ENCODE peak calls at places on chromosomes 5 and 9, in seven cellular contexts. A, I, O, V, J, Z and M are unnamed samples.

GRCh38 chr9:98219794-98220370 is 27.4 kb upstream of the CORO2A start:
- DNase-seq in V (no peak), I (no peak), A (no peak), J (no peak), Z (no peak), O (no peak), M (no peak)

GRCh38 chr5:141484499-141485304 is at the start of gene PCDHGC4:
- DNase-seq in O (no peak), J (peak), I (no peak), V (no peak), Z (no peak), A (no peak), M (no peak)

GRCh38 chr5:308672-309271 is 12.7 kb upstream of the AHRR start:
- DNase-seq in A (no peak), V (no peak), O (peak), I (peak), J (no peak), Z (no peak), M (no peak)

GRCh38 chr9:133403766-133404439 is 13.9 kb downstream of the REXO4 start:
- DNase-seq in V (no peak), A (peak), Z (peak), J (no peak), O (no peak), I (no peak), M (peak)

GRCh38 chr9:137492464-137493162 is 33.5 kb upstream of the NSMF start:
- DNase-seq in O (no peak), A (no peak), V (no peak), J (no peak), Z (no peak), I (peak), M (no peak)

GRCh38 chr5:32329395-32329834 is 16.7 kb upstream of the MTMR12 start:
- DNase-seq in V (no peak), O (peak), Z (no peak), J (peak), A (peak), I (peak), M (peak)

GRCh38 chr9:128340691-128341434 is 536 bp downstream of the SLC27A4 start:
- DNase-seq in I (peak), J (no peak), O (no peak), A (no peak), Z (no peak), V (no peak), M (peak)

GRCh38 chr5:172658869-172659513 is 17.9 kb downstream of the NEURL1B start:
- DNase-seq in V (no peak), J (peak), I (no peak), A (no peak), O (no peak), Z (no peak), M (no peak)

GRCh38 chr9:72254881-72255545 is 105.8 kb downstream of the GDA start:
- DNase-seq in Z (no peak), A (no peak), J (no peak), I (no peak), O (no peak), V (no peak), M (no peak)

GRCh38 chr9:135741276-135742219 is 39.6 kb downstream of the KCNT1 start:
- DNase-seq in J (no peak), V (no peak), Z (no peak), I (no peak), O (no peak), A (no peak), M (no peak)

GRCh38 chr5:16957305-16958165 is 21.4 kb upstream of the MYO10 start:
- DNase-seq in Z (no peak), V (no peak), J (no peak), O (peak), I (no peak), A (no peak), M (no peak)

GRCh38 chr5:177023247-177023703 is 779 bp downstream of the ZNF346 start:
- DNase-seq in J (no peak), I (peak), V (no peak), O (no peak), A (no peak), Z (no peak), M (peak)

GRCh38 chr5:10891193-10891592 is 130.2 kb upstream of the DAP start:
- DNase-seq in I (no peak), J (no peak), A (no peak), O (peak), V (no peak), Z (no peak), M (no peak)

GRCh38 chr5:14071433-14071832 is 71.7 kb upstream of the TRIO start:
- DNase-seq in J (no peak), A (no peak), Z (no peak), O (no peak), I (no peak), V (no peak), M (no peak)

GRCh38 chr5:19534751-19535150 is 453.2 kb downstream of the CDH18 start:
- DNase-seq in V (no peak), I (no peak), J (no peak), O (peak), A (no peak), Z (no peak), M (no peak)

GRCh38 chr5:167835146-167835545 is 456.3 kb upstream of the WWC1 start:
- DNase-seq in I (no peak), V (no peak), J (no peak), O (no peak), A (no peak), Z (no peak), M (no peak)

GRCh38 chr9:98944130-98945074 is 695 bp downstream of the COL15A1 start:
- DNase-seq in V (no peak), O (no peak), A (no peak), I (no peak), Z (no peak), J (peak), M (no peak)

GRCh38 chr9:72185561-72185960 is 36.3 kb downstream of the GDA start:
- DNase-seq in Z (no peak), V (no peak), I (no peak), A (no peak), J (no peak), O (peak), M (no peak)

GRCh38 chr9:68546596-68547390 is 6.1 kb upstream of the TMEM252 start:
- DNase-seq in V (peak), O (no peak), Z (no peak), I (peak), A (no peak), J (peak), M (no peak)

GRCh38 chr9:34126207-34127034 is at the start of gene DCAF12:
- DNase-seq in A (peak), I (peak), V (peak), Z (peak), O (peak), J (peak), M (peak)

GRCh38 chr5:60207031-60207430 is 313.5 kb upstream of the PDE4D start:
- DNase-seq in J (no peak), O (no peak), Z (no peak), I (no peak), A (no peak), V (peak), M (no peak)

GRCh38 chr5:94691947-94692346 is 73.5 kb downstream of the SLF1 start:
- DNase-seq in J (no peak), I (no peak), V (no peak), O (peak), Z (no peak), A (no peak), M (no peak)

GRCh38 chr5:81172710-81173109 is 60.4 kb upstream of the CKMT2 start:
- DNase-seq in J (no peak), A (no peak), V (no peak), O (no peak), Z (no peak), I (no peak), M (no peak)

GRCh38 chr5:141524604-141525597 is 36.0 kb downstream of the PCDHGC5 start:
- DNase-seq in A (peak), I (peak), O (peak), Z (peak), J (peak), V (no peak), M (peak)

GRCh38 chr5:96924016-96924443 is 11.8 kb upstream of the LNPEP start:
- DNase-seq in Z (no peak), O (no peak), I (no peak), A (peak), V (no peak), J (no peak), M (peak)

GRCh38 chr5:132100672-132101261 is 27.2 kb downstream of the CSF2 start:
- DNase-seq in J (no peak), A (no peak), I (no peak), Z (no peak), O (no peak), V (peak), M (no peak)